ENCODE peak calls at places on chromosome 9, in four cellular contexts. G, S, W and U are unnamed samples.

GRCh38 chr9:91433180-91433579 is 9.5 kb upstream of the NFIL3 start:
- DNase-seq in G (peak; percentile 89), S (peak; percentile 46), W (no peak), U (peak; percentile 50)

GRCh38 chr9:36873247-36873875 is 160.7 kb downstream of the PAX5 start:
- DNase-seq in G (peak; percentile 52), S (no peak), W (peak; percentile 86), U (peak; percentile 84)

GRCh38 chr9:567128-567745 is 274.3 kb upstream of the DMRT1 start:
- DNase-seq in G (no peak), S (no peak), W (no peak), U (peak; percentile 43)

GRCh38 chr9:3285365-3286161 is 240.2 kb downstream of the RFX3 start:
- DNase-seq in G (peak; percentile 61), S (no peak), W (no peak), U (no peak)

GRCh38 chr9:98172604-98173003 is 19.8 kb downstream of the CORO2A start:
- DNase-seq in G (no peak), S (no peak), W (no peak), U (no peak)

GRCh38 chr9:83267741-83268140 is 204.8 kb upstream of the RASEF start:
- DNase-seq in G (no peak), S (no peak), W (no peak), U (no peak)

GRCh38 chr9:127034691-127035090 is 87.7 kb downstream of the ANGPTL2 start:
- DNase-seq in G (no peak), S (no peak), W (no peak), U (no peak)

GRCh38 chr9:114592356-114592755 is 4.8 kb downstream of the ATP6V1G1 start:
- DNase-seq in G (peak; percentile 22), S (no peak), W (peak; percentile 41), U (peak; percentile 55)

GRCh38 chr9:81390802-81391456 is 298.4 kb downstream of the TLE1 start:
- DNase-seq in G (no peak), S (no peak), W (no peak), U (no peak)

GRCh38 chr9:89535461-89535860 is 37.5 kb upstream of the SEMA4D start:
- DNase-seq in G (no peak), S (no peak), W (no peak), U (no peak)

GRCh38 chr9:111997831-111998230 is 101.2 kb downstream of the UGCG start:
- DNase-seq in G (no peak), S (no peak), W (no peak), U (no peak)

GRCh38 chr9:100098241-100098886 is 436 bp downstream of the ERP44 start:
- DNase-seq in G (peak; percentile 68), S (peak; percentile 22), W (peak; percentile 34), U (peak; percentile 31)

GRCh38 chr9:31639444-31639843 is 745.0 kb upstream of the ACO1 start:
- DNase-seq in G (no peak), S (no peak), W (no peak), U (no peak)

GRCh38 chr9:93254061-93254481 is 70.1 kb downstream of the WNK2 start:
- DNase-seq in G (no peak), S (no peak), W (no peak), U (no peak)

GRCh38 chr9:24817756-24818155 is 272.1 kb upstream of the IZUMO3 start:
- DNase-seq in G (no peak), S (no peak), W (no peak), U (no peak)

GRCh38 chr9:134985451-134985850 is 67.7 kb upstream of the FCN1 start:
- DNase-seq in G (no peak), S (no peak), W (no peak), U (no peak)

GRCh38 chr9:95100071-95100627 is 217.4 kb downstream of the FANCC start:
- DNase-seq in G (no peak), S (no peak), W (no peak), U (no peak)

GRCh38 chr9:113952651-113953050 is 76.5 kb downstream of the ZNF618 start:
- DNase-seq in G (no peak), S (no peak), W (no peak), U (no peak)

GRCh38 chr9:68515304-68516017 is 25.2 kb downstream of the TMEM252 start:
- DNase-seq in G (peak; percentile 64), S (no peak), W (no peak), U (no peak)

GRCh38 chr9:79674052-79674777 is 102.5 kb downstream of the TLE4 start:
- DNase-seq in G (no peak), S (no peak), W (no peak), U (no peak)

GRCh38 chr9:134408389-134408788 is 82.1 kb downstream of the RXRA start:
- DNase-seq in G (no peak), S (no peak), W (no peak), U (no peak)

GRCh38 chr9:13841801-13842462 is 472.0 kb downstream of the NFIB start:
- DNase-seq in G (no peak), S (no peak), W (no peak), U (no peak)

GRCh38 chr9:109027176-109027575 is 13.9 kb upstream of the CTNNAL1 start:
- DNase-seq in G (no peak), S (no peak), W (no peak), U (no peak)

GRCh38 chr9:92749934-92750315 is 14.7 kb downstream of the BICD2 start:
- DNase-seq in G (no peak), S (no peak), W (no peak), U (no peak)

GRCh38 chr9:124941689-124942561 is 1.0 kb upstream of the GOLGA1 start:
- DNase-seq in G (peak; percentile 61), S (peak; percentile 21), W (no peak), U (no peak)

GRCh38 chr9:72599874-72600534 is 78.6 kb downstream of the TMC1 start:
- DNase-seq in G (no peak), S (no peak), W (no peak), U (no peak)

GRCh38 chr9:85487872-85488271 is 253.9 kb downstream of the AGTPBP1 start:
- DNase-seq in G (no peak), S (no peak), W (no peak), U (no peak)

GRCh38 chr9:5557606-5558587 is 47.6 kb downstream of the PDCD1LG2 start:
- DNase-seq in G (no peak), S (no peak), W (no peak), U (no peak)

GRCh38 chr9:82606761-82607382 is 456.1 kb downstream of the RASEF start:
- DNase-seq in G (peak; percentile 64), S (no peak), W (peak; percentile 8), U (peak; percentile 20)

GRCh38 chr9:133526721-133527321 is 2.1 kb upstream of the MYMK start:
- DNase-seq in G (no peak), S (no peak), W (no peak), U (no peak)

GRCh38 chr9:72809586-72809985 is 143.3 kb downstream of the ALDH1A1 start:
- DNase-seq in G (no peak), S (no peak), W (no peak), U (no peak)

GRCh38 chr9:33230756-33231691 is 8.9 kb upstream of the SPINK4 start:
- DNase-seq in G (no peak), S (no peak), W (no peak), U (no peak)

GRCh38 chr9:93657331-93658111 is 81.1 kb downstream of the PHF2 start:
- DNase-seq in G (no peak), S (no peak), W (no peak), U (no peak)

GRCh38 chr9:98998441-98999151 is 54.9 kb downstream of the COL15A1 start:
- DNase-seq in G (peak; percentile 67), S (no peak), W (peak; percentile 67), U (peak; percentile 79)

GRCh38 chr9:94018628-94019027 is 63.5 kb upstream of the BARX1 start:
- DNase-seq in G (no peak), S (no peak), W (no peak), U (no peak)

GRCh38 chr9:11735391-11735790 is 957.8 kb upstream of the TYRP1 start:
- DNase-seq in G (no peak), S (no peak), W (no peak), U (no peak)

GRCh38 chr9:134344068-134344820 is 18.0 kb downstream of the RXRA start:
- DNase-seq in G (peak; percentile 19), S (no peak), W (no peak), U (no peak)

GRCh38 chr9:88694625-88695024 is 159.6 kb downstream of the NXNL2 start:
- DNase-seq in G (peak; percentile 69), S (no peak), W (no peak), U (no peak)